ENCODE peak calls at places on chromosomes 7 and 10, in four cellular contexts. S is left ventricle myocardium inferior, F is ovary, Y is fibroblast of pulmonary artery. O is an unnamed sample.

GRCh38 chr7:15291707-15292106 is 270.1 kb downstream of the AGMO start:
- DNase-seq in S (no peak), F (no peak), Y (no peak), O (no peak)

GRCh38 chr10:95414844-95415545 is 124.2 kb upstream of the PDLIM1 start:
- DNase-seq in S (peak), F (no peak), Y (no peak), O (no peak)

GRCh38 chr7:73647725-73648592 is 19.7 kb upstream of the VPS37D start:
- DNase-seq in S (no peak), F (no peak), Y (no peak), O (no peak)

GRCh38 chr7:77239471-77239870 is 39.9 kb upstream of the FGL2 start:
- DNase-seq in S (no peak), F (no peak), Y (no peak), O (no peak)

GRCh38 chr10:101207026-101207425 is 22.2 kb downstream of the LBX1 start:
- DNase-seq in S (no peak), F (no peak), Y (no peak), O (no peak)

GRCh38 chr7:49397750-49398149 is 375.7 kb upstream of the VWC2 start:
- DNase-seq in S (no peak), F (no peak), Y (no peak), O (no peak)

GRCh38 chr7:69078997-69079769 is 519.1 kb upstream of the AUTS2 start:
- DNase-seq in S (no peak), F (peak), Y (no peak), O (no peak)

GRCh38 chr10:103678104-103678526 is 177.3 kb downstream of the SH3PXD2A start:
- DNase-seq in S (peak), F (peak), Y (peak), O (peak)

GRCh38 chr10:88062798-88063472 is 199.5 kb downstream of the PTEN start:
- DNase-seq in S (no peak), F (peak), Y (peak), O (peak)

GRCh38 chr7:74454059-74454947 is 597 bp downstream of the GTF2IRD1 start:
- DNase-seq in S (no peak), F (peak), Y (no peak), O (no peak)

GRCh38 chr7:76358478-76359110 is at the start of gene YWHAG:
- DNase-seq in S (peak), F (peak), Y (peak), O (peak)

GRCh38 chr10:118850418-118851061 is 95.8 kb upstream of the CACUL1 start:
- DNase-seq in S (peak), F (peak), Y (peak), O (peak)

GRCh38 chr7:4753610-4754432 is 21.6 kb upstream of the AP5Z1 start:
- DNase-seq in S (peak), F (peak), Y (peak), O (no peak)

GRCh38 chr7:105705427-105705826 is 124.1 kb upstream of the EFCAB10 start:
- DNase-seq in S (no peak), F (no peak), Y (no peak), O (no peak)

GRCh38 chr10:86354761-86355540 is 11.6 kb downstream of the GRID1 start:
- DNase-seq in S (no peak), F (no peak), Y (no peak), O (no peak)

GRCh38 chr7:73359306-73359705 is 31.3 kb downstream of the FKBP6 start:
- DNase-seq in S (no peak), F (no peak), Y (no peak), O (no peak)

GRCh38 chr10:5761220-5761619 is 52.0 kb downstream of the GDI2 start:
- DNase-seq in S (no peak), F (no peak), Y (no peak), O (no peak)

GRCh38 chr10:91380873-91381561 is 29.1 kb upstream of the HECTD2 start:
- DNase-seq in S (no peak), F (no peak), Y (peak), O (no peak)

GRCh38 chr7:79292834-79293233 is 160.6 kb downstream of the MAGI2 start:
- DNase-seq in S (no peak), F (no peak), Y (no peak), O (no peak)

GRCh38 chr7:70647801-70648491 is 484.0 kb upstream of the GALNT17 start:
- DNase-seq in S (no peak), F (no peak), Y (no peak), O (peak)

GRCh38 chr10:104077282-104078151 is 8.2 kb downstream of the COL17A1 start:
- DNase-seq in S (no peak), F (no peak), Y (no peak), O (peak)

GRCh38 chr7:10257438-10257837 is 716.2 kb upstream of the PHF14 start:
- DNase-seq in S (no peak), F (no peak), Y (no peak), O (no peak)

GRCh38 chr10:117167346-117168134 is 29.5 kb upstream of the VAX1 start:
- DNase-seq in S (no peak), F (no peak), Y (no peak), O (no peak)

GRCh38 chr10:103278862-103279298 is 1.9 kb downstream of the INA start:
- DNase-seq in S (peak), F (peak), Y (peak), O (peak)

GRCh38 chr7:39504963-39505362 is 61.2 kb upstream of the YAE1 start:
- DNase-seq in S (no peak), F (no peak), Y (peak), O (peak)

GRCh38 chr10:121380211-121380610 is 218.0 kb downstream of the FGFR2 start:
- DNase-seq in S (no peak), F (no peak), Y (no peak), O (no peak)

GRCh38 chr10:21526184-21526951 is 886 bp upstream of the SKIDA1 start:
- DNase-seq in S (peak), F (peak), Y (peak), O (peak)

GRCh38 chr10:10788761-10789160 is 228.9 kb upstream of the CELF2 start:
- DNase-seq in S (no peak), F (no peak), Y (no peak), O (no peak)

GRCh38 chr10:490256-490655 is 199.2 kb downstream of the DIP2C start:
- DNase-seq in S (peak), F (no peak), Y (peak), O (no peak)

GRCh38 chr10:775245-776075 is 86.0 kb upstream of the DIP2C start:
- DNase-seq in S (no peak), F (no peak), Y (peak), O (no peak)

GRCh38 chr10:99532687-99533495 is at the start of gene NKX2-3:
- DNase-seq in S (peak), F (no peak), Y (peak), O (no peak)

GRCh38 chr7:97022451-97023306 is 2.0 kb downstream of the DLX5 start:
- DNase-seq in S (no peak), F (no peak), Y (no peak), O (no peak)

GRCh38 chr7:97026705-97027426 is 2.2 kb upstream of the DLX5 start:
- DNase-seq in S (no peak), F (no peak), Y (no peak), O (no peak)

GRCh38 chr7:97025983-97026704 is 1.5 kb upstream of the DLX5 start:
- DNase-seq in S (no peak), F (no peak), Y (peak), O (no peak)

GRCh38 chr7:97024209-97025129 is at the start of gene DLX5:
- DNase-seq in S (no peak), F (peak), Y (no peak), O (no peak)

GRCh38 chr7:97025130-97025499 is 484 bp upstream of the DLX5 start:
- DNase-seq in S (no peak), F (no peak), Y (no peak), O (no peak)
- H3K4me3 ChIP-seq in S (peak), F (no peak), Y (no peak), O (no peak)

GRCh38 chr7:72265505-72265904 is 146.6 kb downstream of the CALN1 start:
- DNase-seq in S (no peak), F (no peak), Y (no peak), O (no peak)
- H3K4me3 ChIP-seq in S (no peak), F (no peak), Y (no peak), O (no peak)

DNA sequence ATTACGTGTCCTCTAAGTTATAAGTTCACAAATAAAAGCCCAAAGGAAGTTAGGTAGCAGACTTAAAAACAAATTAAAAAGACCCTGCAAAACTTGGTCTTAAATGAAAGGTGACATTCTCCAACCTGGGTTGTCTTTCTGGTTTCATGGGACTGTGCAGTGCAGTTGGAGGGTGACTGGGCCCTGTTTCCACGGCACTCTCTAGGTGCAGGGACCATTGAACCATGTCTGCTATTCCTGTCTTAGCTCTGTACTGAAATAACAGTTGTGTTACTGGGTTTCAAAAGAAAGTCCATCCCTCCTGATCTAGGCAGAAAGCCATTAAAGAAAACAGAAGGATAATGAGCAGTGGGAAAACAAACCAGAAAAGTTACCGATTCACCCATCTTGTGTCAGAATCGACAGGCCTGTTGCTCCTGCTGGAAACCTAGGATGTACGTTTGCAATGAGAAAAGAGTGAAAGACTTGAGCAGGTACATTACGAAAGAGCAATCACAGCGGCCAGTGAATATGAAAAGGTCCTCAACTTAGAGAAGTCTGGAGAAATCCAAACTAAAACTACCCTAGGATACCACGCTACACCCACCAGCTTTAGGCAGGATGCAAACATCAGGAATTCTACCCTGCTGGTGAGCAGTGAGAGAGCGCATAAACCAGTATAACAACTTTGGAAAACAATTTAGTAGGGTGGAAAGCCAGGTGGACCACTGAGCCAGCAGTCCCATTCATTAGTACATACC is 24.5 kb downstream of the SPDYE6 start:
- DNase-seq in S (no peak), F (no peak), Y (no peak), O (no peak)
- H3K4me3 ChIP-seq in S (no peak), F (no peak), Y (no peak), O (no peak)

GRCh38 chr10:61943699-61944444 is 42.4 kb downstream of the ARID5B start:
- DNase-seq in S (no peak), F (no peak), Y (peak), O (peak)
- H3K4me3 ChIP-seq in S (peak), F (no peak), Y (peak), O (no peak)

GRCh38 chr7:158650821-158651225 is 53.8 kb downstream of the NCAPG2 start:
- DNase-seq in S (no peak), F (no peak), Y (peak), O (peak)
- H3K4me3 ChIP-seq in S (no peak), F (no peak), Y (no peak), O (no peak)

GRCh38 chr10:112184379-112184778 is 814 bp upstream of the GPAM start:
- DNase-seq in S (no peak), F (no peak), Y (no peak), O (no peak)
- H3K4me3 ChIP-seq in S (peak), F (peak), Y (peak), O (peak)

GRCh38 chr10:56881218-56881617 is 520.2 kb upstream of the ZWINT start:
- DNase-seq in S (no peak), F (no peak), Y (no peak), O (no peak)

GRCh38 chr10:56874950-56875349 is 513.9 kb upstream of the ZWINT start:
- DNase-seq in S (no peak), F (no peak), Y (no peak), O (no peak)

DNA sequence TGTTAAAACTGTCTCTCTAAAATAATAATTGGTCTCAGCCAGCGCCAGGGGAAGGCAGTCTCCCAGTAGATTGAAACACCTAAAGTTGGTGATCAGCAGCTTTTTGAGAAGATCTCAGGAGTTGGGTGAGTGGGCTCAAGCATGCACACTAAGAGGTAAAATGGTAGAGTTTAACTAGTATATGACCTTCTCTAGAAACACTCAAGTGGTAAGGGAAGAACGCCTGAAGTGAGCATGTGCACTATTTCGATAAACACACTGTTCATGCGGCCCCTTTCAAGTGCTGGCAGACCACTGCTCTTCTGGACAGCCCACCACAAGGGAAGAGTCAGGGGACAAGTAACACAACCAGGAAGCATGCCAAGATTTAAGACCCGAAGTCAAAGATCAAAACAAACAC is 519.5 kb upstream of the ZWINT start:
- DNase-seq in S (no peak), F (no peak), Y (no peak), O (no peak)
- H3K4me3 ChIP-seq in S (no peak), F (no peak), Y (no peak), O (no peak)

GRCh38 chr7:2634265-2635145 is 2.7 kb downstream of the TTYH3 start:
- DNase-seq in S (no peak), F (no peak), Y (no peak), O (no peak)

GRCh38 chr7:2635148-2635668 is 3.4 kb downstream of the TTYH3 start:
- DNase-seq in S (no peak), F (no peak), Y (no peak), O (no peak)

GRCh38 chr7:2631924-2632716 is at the start of gene TTYH3:
- DNase-seq in S (no peak), F (peak), Y (no peak), O (no peak)

GRCh38 chr7:2632717-2633537 is 1.1 kb downstream of the TTYH3 start:
- DNase-seq in S (peak), F (peak), Y (peak), O (peak)

DNA sequence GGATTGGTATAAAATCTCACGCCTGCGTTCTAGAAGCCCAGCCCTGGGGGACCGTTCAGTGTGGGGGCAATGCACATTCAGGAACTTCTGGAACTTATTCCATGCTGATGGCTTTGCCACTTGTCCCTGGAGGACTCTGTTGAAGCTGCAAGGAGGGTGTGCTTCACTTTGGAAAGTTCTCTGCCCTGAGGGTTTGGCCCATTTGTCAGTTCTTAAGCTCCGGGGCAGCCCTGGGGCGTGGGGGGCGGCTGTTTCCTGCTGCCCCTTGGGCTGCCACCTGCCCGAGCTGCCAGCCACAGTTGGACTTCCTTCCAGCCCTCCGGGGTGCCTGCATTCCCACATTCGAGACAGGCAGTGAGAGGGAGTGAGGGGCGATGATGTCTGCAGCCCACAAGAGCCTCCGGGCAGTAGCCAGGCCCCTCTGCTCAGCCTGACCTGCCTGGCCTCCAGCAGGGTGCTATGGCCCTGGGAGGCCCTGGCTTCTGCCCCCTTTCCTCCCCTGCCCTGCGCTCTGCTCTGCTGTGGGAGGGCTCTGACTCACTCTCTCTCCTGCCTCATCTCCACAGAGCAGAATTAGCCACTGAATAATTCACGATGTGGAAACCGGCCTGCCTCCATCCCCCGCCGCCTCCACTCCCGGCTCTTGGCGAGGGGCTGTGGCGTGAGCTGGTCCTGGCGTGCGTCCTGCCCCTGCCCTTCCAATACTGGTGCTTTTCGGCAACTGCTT is 1.9 kb downstream of the TTYH3 start:
- DNase-seq in S (peak), F (peak), Y (peak), O (peak)
- H3K4me3 ChIP-seq in S (peak), F (peak), Y (peak), O (peak)

GRCh38 chr10:71968553-71969474 is 4.6 kb downstream of the CHST3 start:
- DNase-seq in S (no peak), F (no peak), Y (no peak), O (no peak)

GRCh38 chr10:71969929-71970328 is 5.7 kb downstream of the CHST3 start:
- DNase-seq in S (no peak), F (no peak), Y (no peak), O (no peak)

GRCh38 chr10:71970869-71971268 is 6.7 kb downstream of the CHST3 start:
- DNase-seq in S (no peak), F (no peak), Y (no peak), O (no peak)

GRCh38 chr10:71971311-71971731 is 7.1 kb downstream of the CHST3 start:
- DNase-seq in S (no peak), F (no peak), Y (no peak), O (no peak)

GRCh38 chr10:71970331-71970730 is 6.1 kb downstream of the CHST3 start:
- DNase-seq in S (no peak), F (no peak), Y (no peak), O (no peak)
- H3K4me3 ChIP-seq in S (no peak), F (no peak), Y (no peak), O (no peak)